ENCODE peak calls at places on chromosomes 5 and 9, in eight cellular contexts. R, N, T, B, P, Q, H and D are unnamed samples.
A peak's percentile ranks its signal among the peaks of the same experiment; 100 is the strongest.

GRCh38 chr5:76737846-76738245 is 21.9 kb downstream of the F2R start:
- DNase-seq in Q (no peak), B (no peak), P (no peak), T (no peak), R (no peak), N (no peak), H (no peak), D (no peak)

GRCh38 chr5:56346044-56346710 is 113.0 kb upstream of the ANKRD55 start:
- DNase-seq in Q (no peak), N (no peak), B (no peak), H (no peak), P (no peak), T (no peak), R (no peak), D (no peak)

GRCh38 chr5:80725446-80725845 is 70.7 kb upstream of the DHFR start:
- DNase-seq in R (no peak), H (no peak), T (no peak), Q (no peak), B (no peak), N (no peak), P (no peak), D (no peak)

GRCh38 chr5:38821679-38822078 is 24.1 kb upstream of the OSMR start:
- DNase-seq in T (no peak), B (no peak), R (no peak), N (no peak), P (no peak), H (no peak), Q (no peak), D (no peak)

GRCh38 chr9:99725852-99726251 is 95.8 kb upstream of the NR4A3 start:
- DNase-seq in P (no peak), R (no peak), N (no peak), H (no peak), Q (no peak), T (no peak), B (no peak), D (no peak)

GRCh38 chr5:58933891-58934628 is 351.2 kb downstream of the RAB3C start:
- DNase-seq in B (no peak), H (no peak), P (no peak), R (no peak), T (peak; percentile 48), Q (no peak), N (no peak), D (no peak)

GRCh38 chr5:82597437-82597836 is 319.3 kb upstream of the RPS23 start:
- DNase-seq in Q (no peak), H (no peak), B (no peak), N (peak; percentile 60), T (peak; percentile 45), P (no peak), R (no peak), D (no peak)

GRCh38 chr5:163496286-163496685 is 9.1 kb upstream of the MAT2B start:
- DNase-seq in R (no peak), P (no peak), H (no peak), N (no peak), Q (no peak), T (no peak), B (no peak), D (no peak)

GRCh38 chr9:6590772-6591384 is 54.7 kb downstream of the GLDC start:
- DNase-seq in R (no peak), Q (no peak), B (no peak), P (no peak), H (no peak), T (no peak), N (no peak), D (no peak)

GRCh38 chr5:98368141-98368540 is 405.3 kb upstream of the RGMB start:
- DNase-seq in H (no peak), B (no peak), P (no peak), N (no peak), Q (no peak), R (no peak), T (no peak), D (no peak)

GRCh38 chr5:78783434-78784130 is 135.0 kb upstream of the LHFPL2 start:
- DNase-seq in H (no peak), B (no peak), P (no peak), T (no peak), R (no peak), Q (no peak), N (no peak), D (no peak)

GRCh38 chr5:58080573-58080972 is 379.3 kb downstream of the PLK2 start:
- DNase-seq in N (no peak), H (no peak), B (no peak), P (no peak), T (no peak), Q (no peak), R (no peak), D (no peak)

GRCh38 chr5:169268019-169268418 is 32.9 kb downstream of the SLIT3 start:
- DNase-seq in R (no peak), Q (no peak), P (no peak), B (no peak), N (no peak), T (no peak), H (no peak), D (no peak)

GRCh38 chr5:138831703-138832102 is 43.4 kb downstream of the LRRTM2 start:
- DNase-seq in H (no peak), P (no peak), Q (no peak), B (no peak), T (no peak), R (no peak), N (no peak), D (no peak)

GRCh38 chr9:87108639-87109038 is 161.3 kb upstream of the GAS1 start:
- DNase-seq in Q (no peak), P (no peak), B (no peak), H (no peak), T (peak; percentile 18), R (no peak), N (no peak), D (no peak)

DNA sequence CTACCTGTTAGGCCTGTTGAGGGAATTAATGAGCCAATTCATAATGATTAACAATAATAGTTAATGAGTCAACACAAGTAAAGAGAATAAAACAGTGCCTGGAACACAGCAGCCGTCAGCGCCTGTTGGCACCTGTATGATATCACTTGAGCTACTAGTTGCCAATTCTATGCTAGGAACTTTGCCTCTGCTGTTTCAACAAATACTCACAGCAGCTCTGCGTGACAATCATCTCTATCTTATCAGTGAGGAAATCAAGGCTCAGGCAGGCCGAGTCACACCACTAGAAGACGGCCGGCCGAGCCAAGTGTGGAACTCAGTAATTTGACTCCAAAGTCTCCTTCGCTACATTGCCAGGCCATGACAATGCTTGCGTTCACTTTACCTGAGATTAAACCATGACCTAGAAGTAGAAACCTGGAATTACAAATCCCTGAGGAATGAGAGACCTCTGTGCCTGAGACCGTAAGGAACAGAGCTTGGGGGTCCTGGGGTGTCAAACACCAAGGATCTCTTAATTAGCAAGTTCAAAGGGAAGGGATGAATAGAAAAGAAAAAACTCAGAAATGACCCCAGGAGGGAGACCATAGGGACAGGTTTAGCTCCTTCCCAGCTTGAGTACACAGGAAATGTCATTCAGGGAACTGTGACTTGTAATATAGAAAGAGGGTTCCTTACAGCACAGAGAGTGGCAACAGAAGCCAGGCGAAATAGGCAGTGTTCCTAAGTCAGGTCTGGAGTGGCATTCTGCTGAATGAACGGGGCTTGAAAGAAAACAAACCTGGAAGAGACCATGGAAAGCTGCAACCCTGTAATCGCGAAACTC is 109.1 kb downstream of the SUSD1 start:
- DNase-seq in H (peak; percentile 67), R (peak; percentile 66), B (no peak), T (peak; percentile 58), N (peak; percentile 51), P (peak; percentile 52), Q (no peak), D (peak; percentile 46)
- H3K27ac ChIP-seq in H (peak overlapping the region; percentile 4), R (peak overlapping the region; percentile 60), B (peak overlapping the region; percentile 71), T (no peak overlapping the region), N (no peak overlapping the region), P (peak overlapping the region; percentile 69), Q (no peak overlapping the region), D (peak overlapping the region; percentile 89)

GRCh38 chr5:135308752-135309151 is 90.3 kb downstream of the MACROH2A1 start:
- DNase-seq in R (no peak), B (no peak), T (no peak), Q (no peak), P (no peak), H (no peak), N (no peak), D (no peak)

GRCh38 chr5:135309391-135310327 is 89.4 kb downstream of the MACROH2A1 start:
- DNase-seq in P (no peak), Q (no peak), N (no peak), R (no peak), B (no peak), T (no peak), H (no peak), D (no peak)

GRCh38 chr5:135308245-135308644 is 90.8 kb downstream of the MACROH2A1 start:
- DNase-seq in B (no peak), T (no peak), H (no peak), N (no peak), R (no peak), P (no peak), Q (no peak), D (no peak)

GRCh38 chr5:135306557-135306956 is 92.5 kb downstream of the MACROH2A1 start:
- DNase-seq in B (no peak), H (no peak), P (no peak), N (no peak), R (no peak), Q (no peak), T (no peak), D (no peak)

GRCh38 chr5:135307143-135307903 is 91.7 kb downstream of the MACROH2A1 start:
- DNase-seq in R (no peak), Q (no peak), T (no peak), P (no peak), B (no peak), H (no peak), N (no peak), D (peak; percentile 25)
- TF ChIP-seq CTCF in R (no peak), Q (no peak), T (no peak), P (no peak), B (no peak), H (no peak), N (no peak), D (no peak)

GRCh38 chr5:14238272-14238671 is 95.1 kb downstream of the TRIO start:
- DNase-seq in B (no peak), T (no peak), H (no peak), N (no peak), R (no peak), Q (no peak), P (no peak), D (no peak)
- H3K4me1 ChIP-seq in B (peaks cover 74% of the 10 kb centered on the region), T (peaks cover 54% of the 10 kb centered on the region), H (peaks cover 67% of the 10 kb centered on the region), N (peaks cover 15% of the 10 kb centered on the region), R (peaks cover 12% of the 10 kb centered on the region), Q (peaks cover 32% of the 10 kb centered on the region), P (no peaks in the 10 kb centered on the region), D (no peaks in the 10 kb centered on the region)

DNA sequence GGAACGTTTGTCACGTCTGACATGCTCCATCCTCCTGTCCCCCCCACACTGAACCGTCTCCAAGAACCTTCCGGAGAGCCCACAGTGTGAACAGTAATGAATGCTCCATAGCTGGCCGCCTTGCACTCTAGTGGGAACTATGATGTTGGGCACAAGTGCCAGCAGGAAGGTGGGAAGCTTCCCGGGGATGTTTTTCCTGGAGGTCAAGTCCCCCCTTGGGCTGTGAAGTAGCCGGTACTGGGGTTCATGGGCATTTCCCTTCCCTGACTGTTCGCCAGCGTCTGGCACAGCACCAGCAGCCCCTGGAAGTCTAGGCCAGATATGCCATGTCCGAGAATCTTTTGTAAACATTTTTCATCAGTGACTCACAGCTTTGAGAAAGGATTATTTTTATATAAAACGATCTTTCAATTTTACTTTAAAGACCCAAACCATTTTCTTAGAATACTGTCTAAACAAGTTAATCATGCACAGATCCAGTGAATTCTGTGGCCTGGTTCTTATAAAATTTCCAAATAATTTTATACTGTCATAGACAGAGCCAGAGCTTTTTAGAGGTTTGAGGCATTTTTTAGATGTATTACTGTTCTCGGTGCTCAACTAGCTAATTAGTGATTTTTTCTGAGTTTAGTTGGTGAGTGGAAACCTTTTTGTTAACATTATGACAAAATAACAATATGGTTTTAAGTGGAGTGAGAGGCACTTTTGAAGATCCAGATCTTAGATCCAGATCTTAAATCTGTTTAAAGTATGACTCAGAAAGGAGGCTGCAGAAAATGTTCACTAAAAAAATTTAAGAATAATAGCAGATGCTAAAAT is 11.6 kb downstream of the ABL1 start:
- DNase-seq in H (peak; percentile 85), P (no peak), Q (no peak), R (peak; percentile 64), B (peak; percentile 67), N (no peak), T (peak; percentile 63), D (peak; percentile 45)
- H3K27ac ChIP-seq in H (peak overlapping the region; percentile 91), P (peak overlapping the region; percentile 94), Q (peak overlapping the region; percentile 62), R (peak overlapping the region; percentile 24), B (peak overlapping the region; percentile 77), N (no peak overlapping the region), T (peak overlapping the region; percentile 88), D (peak overlapping the region; percentile 62)